ENCODE peak calls at places on chromosomes 4 and X, in nine cellular contexts. Y, P, E, J, G, R, U, L and C are unnamed samples.

GRCh38 chr4:3683744-3684421 is 82.3 kb upstream of the ADRA2C start:
- DNase-seq in Y (no peak), P (no peak), E (no peak), J (no peak), G (no peak), R (peak), U (no peak), L (peak), C (no peak)

GRCh38 chr4:121939690-121940089 is 12.2 kb downstream of the TRPC3 start:
- DNase-seq in Y (no peak), P (no peak), E (peak), J (no peak), G (no peak), R (no peak), U (no peak), L (no peak), C (no peak)

GRCh38 chr4:3529363-3529762 is 2.9 kb downstream of the LRPAP1 start:
- DNase-seq in Y (no peak), P (peak), E (no peak), J (no peak), G (no peak), R (peak), U (no peak), L (peak), C (no peak)

GRCh38 chr4:71765837-71766236 is 18.0 kb downstream of the GC start:
- DNase-seq in Y (no peak), P (no peak), E (peak), J (no peak), G (no peak), R (no peak), U (no peak), L (no peak), C (no peak)

GRCh38 chrX:46865281-46865680 is 28.4 kb downstream of the RP2 start:
- DNase-seq in Y (no peak), P (peak), E (no peak), J (no peak), G (no peak), R (no peak), U (no peak), L (no peak), C (no peak)

GRCh38 chrX:20244936-20245335 is 21.8 kb downstream of the RPS6KA3 start:
- DNase-seq in Y (no peak), P (peak), E (no peak), J (no peak), G (no peak), R (no peak), U (no peak), L (no peak), C (no peak)

GRCh38 chr4:67344594-67345380 is 200.5 kb downstream of the CENPC start:
- DNase-seq in Y (no peak), P (no peak), E (peak), J (no peak), G (no peak), R (no peak), U (no peak), L (no peak), C (no peak)

GRCh38 chr4:124423160-124423559 is 289.4 kb downstream of the ANKRD50 start:
- DNase-seq in Y (no peak), P (peak), E (no peak), J (no peak), G (no peak), R (no peak), U (no peak), L (no peak), C (no peak)

GRCh38 chrX:70554081-70554480 is 109.4 kb downstream of the DLG3 start:
- DNase-seq in Y (no peak), P (peak), E (peak), J (no peak), G (no peak), R (no peak), U (no peak), L (no peak), C (no peak)

GRCh38 chr4:23161787-23162186 is 469.1 kb downstream of the GBA3 start:
- DNase-seq in Y (no peak), P (no peak), E (peak), J (no peak), G (no peak), R (no peak), U (no peak), L (no peak), C (no peak)

GRCh38 chr4:54513231-54513630 is 144.5 kb upstream of the KIT start:
- DNase-seq in Y (no peak), P (peak), E (no peak), J (peak), G (no peak), R (no peak), U (peak), L (no peak), C (no peak)

GRCh38 chrX:9362529-9362928 is 102.3 kb upstream of the TBL1X start:
- DNase-seq in Y (no peak), P (no peak), E (no peak), J (no peak), G (no peak), R (no peak), U (no peak), L (no peak), C (no peak)

GRCh38 chr4:118270492-118270891 is 82.3 kb downstream of the PRSS12 start:
- DNase-seq in Y (no peak), P (peak), E (peak), J (no peak), G (no peak), R (no peak), U (no peak), L (no peak), C (no peak)

GRCh38 chr4:7156273-7157139 is 35.8 kb upstream of the SORCS2 start:
- DNase-seq in Y (no peak), P (peak), E (peak), J (no peak), G (peak), R (peak), U (no peak), L (peak), C (no peak)

GRCh38 chr4:26753642-26754041 is 107.0 kb upstream of the STIM2 start:
- DNase-seq in Y (no peak), P (peak), E (no peak), J (peak), G (no peak), R (no peak), U (peak), L (no peak), C (no peak)

GRCh38 chr4:1792832-1793495 is at the start of gene FGFR3:
- DNase-seq in Y (no peak), P (peak), E (peak), J (no peak), G (no peak), R (no peak), U (no peak), L (peak), C (no peak)

GRCh38 chr4:127261476-127261875 is 371.3 kb upstream of the INTU start:
- DNase-seq in Y (no peak), P (no peak), E (no peak), J (no peak), G (no peak), R (no peak), U (no peak), L (no peak), C (no peak)

GRCh38 chr4:102594000-102594399 is 92.8 kb downstream of the NFKB1 start:
- DNase-seq in Y (no peak), P (no peak), E (no peak), J (no peak), G (no peak), R (no peak), U (no peak), L (no peak), C (no peak)

GRCh38 chr4:141768954-141769353 is 132.6 kb downstream of the IL15 start:
- DNase-seq in Y (no peak), P (peak), E (peak), J (peak), G (no peak), R (no peak), U (no peak), L (no peak), C (no peak)

GRCh38 chr4:19399001-19399400 is 852.7 kb upstream of the SLIT2 start:
- DNase-seq in Y (no peak), P (no peak), E (no peak), J (peak), G (no peak), R (no peak), U (no peak), L (no peak), C (no peak)

GRCh38 chr4:153887217-153887616 is 98.3 kb upstream of the SFRP2 start:
- DNase-seq in Y (no peak), P (no peak), E (no peak), J (no peak), G (no peak), R (no peak), U (no peak), L (no peak), C (no peak)

GRCh38 chr4:107148922-107149321 is 112.8 kb upstream of the DKK2 start:
- DNase-seq in Y (no peak), P (no peak), E (peak), J (no peak), G (no peak), R (no peak), U (no peak), L (no peak), C (no peak)

GRCh38 chrX:104288269-104288668 is 33.5 kb upstream of the ESX1 start:
- DNase-seq in Y (no peak), P (peak), E (peak), J (no peak), G (no peak), R (no peak), U (no peak), L (no peak), C (no peak)

GRCh38 chrX:131734621-131735020 is 190.7 kb downstream of the OR13H1 start:
- DNase-seq in Y (peak), P (no peak), E (no peak), J (peak), G (peak), R (no peak), U (no peak), L (no peak), C (no peak)

GRCh38 chr4:84597450-84597849 is 14.5 kb downstream of the CDS1 start:
- DNase-seq in Y (no peak), P (no peak), E (no peak), J (no peak), G (no peak), R (no peak), U (no peak), L (no peak), C (no peak)

GRCh38 chr4:98452091-98452490 is 190.9 kb downstream of the RAP1GDS1 start:
- DNase-seq in Y (no peak), P (no peak), E (no peak), J (no peak), G (no peak), R (no peak), U (no peak), L (no peak), C (no peak)

GRCh38 chrX:130975947-130976346 is 72.9 kb upstream of the ENOX2 start:
- DNase-seq in Y (no peak), P (peak), E (peak), J (peak), G (no peak), R (no peak), U (no peak), L (no peak), C (no peak)

GRCh38 chr4:177047070-177047850 is 254.5 kb upstream of the VEGFC start:
- DNase-seq in Y (no peak), P (peak), E (peak), J (peak), G (no peak), R (no peak), U (no peak), L (peak), C (peak)

GRCh38 chr4:155025762-155026457 is 182.5 kb upstream of the NPY2R start:
- DNase-seq in Y (no peak), P (peak), E (peak), J (no peak), G (no peak), R (peak), U (no peak), L (no peak), C (peak)
- TF ChIP-seq CTCF in Y (peak), P (peak), E (peak), J (peak), G (no peak), R (peak), U (peak), L (peak), C (peak)

DNA sequence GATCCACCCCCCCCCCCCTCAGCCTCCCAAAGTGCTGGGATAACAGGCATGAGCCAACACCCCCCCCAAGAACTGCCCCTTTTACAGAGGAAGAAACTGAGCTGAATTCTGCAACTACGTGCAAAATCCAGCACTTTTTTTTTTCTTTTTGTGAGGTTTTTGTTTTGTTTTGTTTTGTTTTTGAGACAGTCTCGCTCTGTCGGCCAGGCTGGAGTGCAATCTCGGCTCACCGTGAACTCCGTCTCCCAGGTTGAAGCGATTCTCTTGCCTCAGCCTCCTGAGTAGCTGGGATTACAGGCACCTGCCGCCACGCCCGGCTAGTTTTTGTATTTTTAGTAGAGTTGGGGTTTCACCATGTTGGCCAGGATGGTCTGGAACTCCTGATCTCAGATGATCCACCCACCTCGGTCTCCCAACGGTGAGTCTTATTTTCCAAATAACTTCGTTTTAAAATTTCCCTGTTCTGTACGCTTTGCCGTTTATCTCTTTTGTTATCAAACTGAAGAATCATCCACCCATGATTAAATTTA is 4.9 kb downstream of the CRLF2 start:
- DNase-seq in Y (no peak), P (no peak), E (no peak), J (no peak), G (no peak), R (no peak), U (no peak), L (no peak), C (no peak)
- H3K4me3 ChIP-seq in Y (no peak), P (no peak), E (no peak), J (no peak), G (no peak), R (no peak), U (no peak), L (no peak), C (no peak)

GRCh38 chr4:75552452-75552851 is 3.4 kb upstream of the ODAPH start:
- DNase-seq in Y (no peak), P (no peak), E (no peak), J (no peak), G (no peak), R (no peak), U (no peak), L (no peak), C (no peak)

GRCh38 chr4:75557696-75558095 is 1.8 kb downstream of the ODAPH start:
- DNase-seq in Y (peak), P (no peak), E (no peak), J (no peak), G (no peak), R (no peak), U (no peak), L (no peak), C (no peak)

GRCh38 chr4:75555294-75556164 is at the start of gene ODAPH:
- DNase-seq in Y (peak), P (no peak), E (peak), J (no peak), G (no peak), R (no peak), U (no peak), L (no peak), C (peak)
- TF ChIP-seq CTCF in Y (no peak), P (no peak), E (no peak), J (no peak), G (no peak), R (no peak), U (no peak), L (no peak), C (no peak)

DNA sequence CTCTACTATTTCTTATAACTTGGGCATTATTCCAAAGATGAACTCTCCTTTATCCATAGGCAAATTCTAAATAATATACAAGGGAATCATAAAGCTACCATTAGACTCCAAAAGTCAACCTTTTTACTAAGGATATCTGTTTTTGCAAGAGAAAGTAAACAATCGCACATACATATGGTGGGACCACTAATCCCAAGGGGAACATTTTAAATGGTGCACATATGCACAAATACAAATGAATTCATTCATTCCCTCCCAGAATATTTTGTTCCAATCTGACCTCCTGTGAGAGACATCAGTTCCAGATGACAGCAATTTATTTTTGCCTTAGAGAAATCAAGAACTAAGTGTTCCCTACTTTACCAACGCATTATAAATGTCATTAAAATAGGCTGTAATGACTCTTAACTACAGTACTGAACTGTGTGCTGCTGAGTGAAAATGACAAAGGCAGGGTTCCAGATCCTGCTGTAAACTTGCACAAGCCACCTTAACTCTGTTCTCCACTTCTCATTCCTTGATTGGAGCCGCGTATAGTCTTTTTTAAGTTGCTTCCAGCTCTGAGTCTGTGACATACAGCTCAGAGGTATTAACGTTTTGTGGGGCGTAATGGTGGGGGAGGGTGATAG is 2.0 kb downstream of the DHX15 start:
- DNase-seq in Y (no peak), P (peak), E (no peak), J (no peak), G (no peak), R (no peak), U (no peak), L (no peak), C (no peak)
- H3K4me3 ChIP-seq in Y (peak), P (peak), E (peak), J (peak), G (peak), R (peak), U (peak), L (peak), C (peak)

GRCh38 chr4:37245391-37245954 is 930 bp downstream of the NWD2 start:
- DNase-seq in Y (no peak), P (no peak), E (peak), J (no peak), G (no peak), R (peak), U (no peak), L (no peak), C (no peak)

GRCh38 chr4:37244583-37245390 is at the start of gene NWD2:
- DNase-seq in Y (no peak), P (peak), E (peak), J (no peak), G (no peak), R (peak), U (no peak), L (no peak), C (no peak)

GRCh38 chr4:37243061-37243460 is 1.5 kb upstream of the NWD2 start:
- DNase-seq in Y (no peak), P (no peak), E (peak), J (no peak), G (no peak), R (no peak), U (no peak), L (no peak), C (no peak)

GRCh38 chr4:37241646-37242045 is 2.9 kb upstream of the NWD2 start:
- DNase-seq in Y (no peak), P (no peak), E (no peak), J (no peak), G (no peak), R (no peak), U (no peak), L (no peak), C (no peak)

DNA sequence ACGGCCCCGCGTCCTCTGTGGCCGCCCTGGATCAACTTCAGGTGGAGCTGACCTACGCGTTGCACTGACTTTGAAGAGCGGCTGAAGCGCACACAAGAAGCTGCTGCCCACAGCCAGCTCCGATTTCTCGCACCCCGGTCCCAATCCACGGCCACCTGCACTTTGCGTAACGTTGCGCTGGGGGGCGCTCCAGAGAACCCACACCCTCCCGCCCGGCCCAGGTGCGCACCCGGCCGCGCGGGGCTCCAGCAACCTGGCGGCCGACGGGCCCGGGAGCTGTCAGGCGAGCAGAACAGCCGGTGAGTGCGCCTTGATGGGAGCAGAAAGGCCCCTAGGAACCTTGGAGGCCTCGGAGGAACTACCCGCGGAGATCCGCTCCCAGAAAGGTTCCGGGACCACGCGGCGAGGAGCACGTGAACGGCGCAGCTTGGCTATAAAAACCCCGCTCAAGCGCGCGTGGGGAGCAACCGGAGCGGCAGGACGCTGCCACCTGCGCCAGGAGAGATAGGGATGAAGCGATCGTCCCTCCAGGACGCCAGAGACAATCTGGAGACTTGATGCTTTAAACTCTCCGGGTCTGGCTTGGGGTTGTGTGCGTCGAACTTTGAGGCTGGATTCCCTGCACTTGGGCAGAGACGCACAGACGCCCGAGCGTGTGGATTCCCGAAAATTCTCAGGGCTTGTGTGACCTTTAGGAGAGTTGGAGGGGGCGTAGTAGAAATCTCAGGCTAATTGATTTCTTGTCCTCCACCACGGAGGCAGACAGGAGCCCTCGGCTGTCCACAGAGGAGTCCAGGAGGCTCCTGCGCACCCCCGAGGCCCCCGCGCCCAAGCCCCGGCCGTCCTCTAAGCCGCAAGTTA is 591 bp upstream of the NWD2 start:
- DNase-seq in Y (no peak), P (peak), E (peak), J (no peak), G (no peak), R (peak), U (no peak), L (no peak), C (no peak)
- TF ChIP-seq CTCF in Y (no peak), P (no peak), E (peak), J (no peak), G (no peak), R (no peak), U (no peak), L (no peak), C (peak)

DNA sequence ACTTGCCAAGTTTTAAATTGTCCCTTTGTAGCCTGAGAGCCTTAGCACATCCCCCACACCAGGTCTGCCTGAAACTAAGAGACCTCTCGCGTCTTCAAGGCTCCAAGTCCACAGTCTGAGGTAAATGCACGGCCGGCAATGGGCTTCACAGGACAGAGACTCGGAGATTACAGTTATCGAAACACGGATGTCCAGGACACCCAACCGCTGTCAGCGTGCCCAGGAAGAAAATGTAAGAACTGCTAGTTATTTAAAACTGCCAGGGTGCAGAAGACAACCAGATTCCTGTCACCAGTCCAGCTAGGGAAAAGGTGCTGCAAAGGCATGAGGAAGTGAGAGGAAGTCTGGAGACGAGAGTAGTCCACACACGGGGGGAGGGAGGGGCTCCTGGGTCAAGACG is 28.9 kb downstream of the ZNF827 start:
- DNase-seq in Y (no peak), P (peak), E (no peak), J (no peak), G (no peak), R (no peak), U (no peak), L (no peak), C (no peak)
- H3K4me3 ChIP-seq in Y (peak), P (no peak), E (no peak), J (no peak), G (peak), R (peak), U (no peak), L (peak), C (no peak)

DNA sequence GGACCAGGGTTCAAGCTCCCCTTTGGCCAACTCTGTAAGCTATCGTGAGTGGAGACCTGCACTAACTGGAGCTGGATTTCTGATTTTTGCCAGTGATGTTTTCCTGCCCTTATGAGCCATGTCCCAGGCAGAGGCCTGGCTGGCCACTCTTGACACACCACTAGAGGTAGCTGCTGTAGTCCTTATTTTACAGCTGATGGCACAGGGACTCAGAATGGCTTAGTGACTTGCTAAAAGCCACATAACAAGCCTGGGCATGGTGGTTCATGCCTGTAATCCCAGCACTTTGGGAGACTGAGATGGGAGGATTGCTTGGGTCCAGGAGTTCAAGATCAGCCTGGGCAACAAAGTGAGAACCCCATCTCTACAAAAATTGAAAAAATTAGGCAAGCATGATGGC is 33.4 kb downstream of the CYTL1 start:
- DNase-seq in Y (no peak), P (no peak), E (peak), J (no peak), G (no peak), R (no peak), U (no peak), L (no peak), C (no peak)
- TF ChIP-seq CTCF in Y (no peak), P (peak), E (peak), J (peak), G (no peak), R (no peak), U (no peak), L (no peak), C (peak)